ENCODE peak calls at places on chromosomes 5 and 9, in ten cellular contexts. S is mucosa of gallbladder; O is neuronal stem cell; V is left ventricle myocardium superior; H is activated T-cell treated with anti-CD3 and anti-CD28 coated beads for 1 hour; W is PC-3; G is effector memory CD8-positive, alpha-beta T cell; Z is skeletal muscle cell; B is GM04503; Y is fibroblast of pulmonary artery. R is an unnamed sample.

GRCh38 chr9:77978086-77978781 is 53.4 kb downstream of the GNAQ start:
- DNase-seq in S (no peak), O (no peak), V (no peak), H (no peak), W (no peak), G (no peak), Z (no peak), B (no peak), Y (no peak), R (no peak)

GRCh38 chr9:126440042-126440441 is 113.4 kb downstream of the MVB12B start:
- DNase-seq in S (no peak), O (no peak), V (no peak), H (no peak), W (no peak), G (no peak), Z (no peak), B (no peak), Y (no peak), R (no peak)

GRCh38 chr9:83011611-83012010 is 51.3 kb downstream of the RASEF start:
- DNase-seq in S (no peak), O (no peak), V (no peak), H (no peak), W (no peak), G (no peak), Z (no peak), B (peak), Y (no peak), R (no peak)

GRCh38 chr9:94164756-94165549 is 80.7 kb downstream of the PTPDC1 start:
- DNase-seq in S (no peak), O (no peak), V (no peak), H (no peak), W (no peak), G (no peak), Z (no peak), B (no peak), Y (no peak), R (no peak)

GRCh38 chr5:115815693-115816225 is 700 bp downstream of the CDO1 start:
- DNase-seq in S (no peak), O (peak), V (peak), H (no peak), W (no peak), G (no peak), Z (no peak), B (no peak), Y (no peak), R (no peak)

GRCh38 chr5:98769256-98770157 is 4.0 kb upstream of the RGMB start:
- DNase-seq in S (peak), O (peak), V (peak), H (no peak), W (peak), G (peak), Z (peak), B (no peak), Y (peak), R (peak)

GRCh38 chr5:179795863-179796833 is 2.4 kb downstream of the LTC4S start:
- DNase-seq in S (peak), O (no peak), V (peak), H (peak), W (peak), G (peak), Z (peak), B (no peak), Y (peak), R (peak)

GRCh38 chr5:55037816-55038379 is 13.8 kb downstream of the GZMK start:
- DNase-seq in S (no peak), O (no peak), V (no peak), H (no peak), W (no peak), G (no peak), Z (no peak), B (no peak), Y (no peak), R (no peak)

GRCh38 chr9:106799146-106799545 is 63.8 kb upstream of the ZNF462 start:
- DNase-seq in S (no peak), O (no peak), V (no peak), H (no peak), W (peak), G (no peak), Z (peak), B (peak), Y (peak), R (peak)

GRCh38 chr9:86424246-86424891 is 70.2 kb upstream of the TUT7 start:
- DNase-seq in S (no peak), O (no peak), V (no peak), H (no peak), W (no peak), G (no peak), Z (no peak), B (no peak), Y (peak), R (no peak)

GRCh38 chr9:117945286-117945685 is 241.1 kb downstream of the TLR4 start:
- DNase-seq in S (no peak), O (no peak), V (no peak), H (no peak), W (no peak), G (no peak), Z (no peak), B (no peak), Y (no peak), R (no peak)

GRCh38 chr5:136040746-136041415 is 12.1 kb downstream of the TGFBI start:
- DNase-seq in S (peak), O (no peak), V (no peak), H (no peak), W (peak), G (no peak), Z (no peak), B (no peak), Y (no peak), R (peak)

GRCh38 chr5:121628783-121629182 is 222.9 kb upstream of the FTMT start:
- DNase-seq in S (no peak), O (no peak), V (no peak), H (no peak), W (no peak), G (no peak), Z (no peak), B (no peak), Y (peak), R (no peak)

GRCh38 chr9:69857131-69857530 is 36.5 kb downstream of the CFAP95 start:
- DNase-seq in S (no peak), O (no peak), V (no peak), H (no peak), W (peak), G (no peak), Z (peak), B (peak), Y (peak), R (peak)

GRCh38 chr9:94269264-94269663 is 10.2 kb downstream of the ZNF169 start:
- DNase-seq in S (no peak), O (no peak), V (peak), H (no peak), W (no peak), G (no peak), Z (no peak), B (no peak), Y (no peak), R (no peak)

GRCh38 chr5:122586351-122586750 is 188.5 kb upstream of the SNX2 start:
- DNase-seq in S (no peak), O (no peak), V (no peak), H (no peak), W (no peak), G (no peak), Z (no peak), B (peak), Y (peak), R (no peak)

R was measured in foreskin fibroblast.